ENCODE peak calls at places on chromosomes 5 and 9, in five cellular contexts. S is SK-N-SH, D is OCI-LY7, T is GM23338, X is astrocyte. F is an unnamed sample.

GRCh38 chr5:172274951-172275753 is 8.4 kb downstream of the UBTD2 start:
- DNase-seq in S (no peak), D (no peak), T (no peak), X (peak; percentile 17), F (no peak)

GRCh38 chr9:138066049-138066448 is 188.5 kb downstream of the CACNA1B start:
- DNase-seq in S (no peak), D (no peak), T (peak; percentile 73), X (no peak), F (no peak)

GRCh38 chr5:102670224-102670836 is 84.8 kb upstream of the PAM start:
- DNase-seq in S (peak; percentile 76), D (no peak), T (peak; percentile 77), X (no peak), F (no peak)

GRCh38 chr9:20188616-20189212 is 399.9 kb upstream of the SLC24A2 start:
- DNase-seq in S (no peak), D (no peak), T (no peak), X (no peak), F (no peak)

GRCh38 chr5:154444559-154445421 is 1.0 kb upstream of the SAP30L start:
- DNase-seq in S (peak; percentile 57), D (peak; percentile 28), T (peak; percentile 60), X (no peak), F (no peak)

GRCh38 chr5:68646142-68646541 is 430.6 kb downstream of the PIK3R1 start:
- DNase-seq in S (no peak), D (no peak), T (no peak), X (peak; percentile 7), F (no peak)

GRCh38 chr5:143262393-143263174 is 140.9 kb downstream of the NR3C1 start:
- DNase-seq in S (no peak), D (no peak), T (no peak), X (peak; percentile 88), F (no peak)

GRCh38 chr5:1295650-1296037 is 776 bp upstream of the TERT start:
- DNase-seq in S (no peak), D (no peak), T (no peak), X (no peak), F (no peak)

GRCh38 chr9:127950513-127951210 is 13.0 kb upstream of the DPM2 start:
- DNase-seq in S (no peak), D (no peak), T (no peak), X (no peak), F (no peak)

GRCh38 chr5:62931081-62931480 is 352.5 kb downstream of the LRRC70 start:
- DNase-seq in S (no peak), D (no peak), T (no peak), X (no peak), F (no peak)

GRCh38 chr5:93092349-93093105 is 488.5 kb downstream of the NR2F1-AS1 start:
- DNase-seq in S (no peak), D (no peak), T (no peak), X (peak; percentile 49), F (no peak)

GRCh38 chr5:3220201-3220600 is 375.4 kb upstream of the IRX1 start:
- DNase-seq in S (no peak), D (no peak), T (no peak), X (no peak), F (no peak)

GRCh38 chr9:134418986-134419683 is 92.9 kb downstream of the RXRA start:
- DNase-seq in S (no peak), D (no peak), T (no peak), X (no peak), F (no peak)

GRCh38 chr5:164651544-164651943 is 1146.1 kb downstream of the MAT2B start:
- DNase-seq in S (no peak), D (no peak), T (no peak), X (no peak), F (no peak)

GRCh38 chr5:138709216-138709615 is 44.0 kb upstream of the CTNNA1 start:
- DNase-seq in S (no peak), D (no peak), T (peak; percentile 49), X (no peak), F (no peak)

GRCh38 chr5:78335976-78336375 is 24.4 kb upstream of the SCAMP1 start:
- DNase-seq in S (peak; percentile 42), D (no peak), T (no peak), X (no peak), F (no peak)

GRCh38 chr5:89268460-89268859 is 385.5 kb upstream of the MEF2C start:
- DNase-seq in S (no peak), D (no peak), T (no peak), X (no peak), F (no peak)

GRCh38 chr5:169226904-169227303 is 74.0 kb downstream of the SLIT3 start:
- DNase-seq in S (peak; percentile 26), D (no peak), T (peak; percentile 64), X (no peak), F (no peak)

GRCh38 chr5:179858241-179858585 is 404 bp downstream of the MRNIP start:
- DNase-seq in S (peak; percentile 72), D (peak; percentile 72), T (peak; percentile 67), X (peak; percentile 9), F (no peak)

GRCh38 chr5:110441035-110441434 is 285.4 kb downstream of the TMEM232 start:
- DNase-seq in S (peak; percentile 17), D (peak; percentile 2), T (peak; percentile 85), X (peak; percentile 18), F (peak; percentile 2)
- H2AFZ ChIP-seq in S (no peak overlapping the region), D (no peak overlapping the region), T (no peak overlapping the region), X (no peak overlapping the region), F (no peak overlapping the region)

DNA sequence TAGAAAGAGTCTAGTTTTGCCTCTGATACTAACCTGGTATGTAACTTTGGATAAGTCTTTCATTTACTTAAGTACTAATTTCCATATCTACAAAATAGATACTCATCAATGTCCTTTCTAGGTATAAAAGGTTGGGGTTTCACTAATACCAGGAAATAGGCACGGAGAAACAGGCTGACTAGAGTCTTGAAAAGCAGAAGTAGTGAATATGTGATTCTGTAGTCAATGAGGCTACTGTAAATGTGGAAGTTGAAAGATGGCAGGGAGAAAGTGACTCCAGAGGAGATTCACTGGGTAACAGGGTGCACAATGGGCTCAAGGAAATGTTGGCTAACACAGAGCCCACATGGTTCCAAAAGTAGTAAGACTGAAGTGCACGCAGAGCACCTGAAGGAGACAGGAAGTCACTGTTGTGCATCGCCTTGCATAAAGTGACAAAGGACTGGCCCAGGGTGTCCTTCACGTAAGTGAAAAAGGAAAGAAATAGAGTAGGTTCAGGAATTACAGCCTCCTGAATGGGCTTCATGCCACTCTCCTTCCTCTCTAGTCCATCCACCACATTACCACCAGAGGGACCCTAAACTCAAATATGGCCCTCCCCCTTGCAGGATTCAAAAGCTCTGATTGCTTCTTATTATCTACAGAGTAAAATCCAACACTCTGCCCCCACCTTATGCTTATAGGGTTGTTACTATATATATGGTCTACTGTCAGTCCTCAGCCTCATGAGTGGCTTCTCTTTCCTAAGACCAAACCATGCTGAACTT is 288.0 kb upstream of the SMARCA2 start:
- DNase-seq in S (peak; percentile 16), D (no peak), T (peak; percentile 78), X (no peak), F (no peak)
- TF ChIP-seq CTCF in S (no peak), D (peak; percentile 38), T (peak; percentile 68), X (no peak), F (no peak)

GRCh38 chr9:114657705-114658104 is at the start of gene TEX53:
- DNase-seq in S (no peak), D (no peak), T (no peak), X (no peak), F (no peak)

GRCh38 chr9:114664181-114664580 is 6.6 kb upstream of the TEX53 start:
- DNase-seq in S (no peak), D (no peak), T (no peak), X (no peak), F (no peak)

GRCh38 chr9:114666441-114666840 is 8.8 kb upstream of the TEX53 start:
- DNase-seq in S (no peak), D (no peak), T (no peak), X (no peak), F (no peak)

GRCh38 chr9:114666841-114667240 is 9.2 kb upstream of the TEX53 start:
- DNase-seq in S (no peak), D (no peak), T (no peak), X (no peak), F (no peak)

DNA sequence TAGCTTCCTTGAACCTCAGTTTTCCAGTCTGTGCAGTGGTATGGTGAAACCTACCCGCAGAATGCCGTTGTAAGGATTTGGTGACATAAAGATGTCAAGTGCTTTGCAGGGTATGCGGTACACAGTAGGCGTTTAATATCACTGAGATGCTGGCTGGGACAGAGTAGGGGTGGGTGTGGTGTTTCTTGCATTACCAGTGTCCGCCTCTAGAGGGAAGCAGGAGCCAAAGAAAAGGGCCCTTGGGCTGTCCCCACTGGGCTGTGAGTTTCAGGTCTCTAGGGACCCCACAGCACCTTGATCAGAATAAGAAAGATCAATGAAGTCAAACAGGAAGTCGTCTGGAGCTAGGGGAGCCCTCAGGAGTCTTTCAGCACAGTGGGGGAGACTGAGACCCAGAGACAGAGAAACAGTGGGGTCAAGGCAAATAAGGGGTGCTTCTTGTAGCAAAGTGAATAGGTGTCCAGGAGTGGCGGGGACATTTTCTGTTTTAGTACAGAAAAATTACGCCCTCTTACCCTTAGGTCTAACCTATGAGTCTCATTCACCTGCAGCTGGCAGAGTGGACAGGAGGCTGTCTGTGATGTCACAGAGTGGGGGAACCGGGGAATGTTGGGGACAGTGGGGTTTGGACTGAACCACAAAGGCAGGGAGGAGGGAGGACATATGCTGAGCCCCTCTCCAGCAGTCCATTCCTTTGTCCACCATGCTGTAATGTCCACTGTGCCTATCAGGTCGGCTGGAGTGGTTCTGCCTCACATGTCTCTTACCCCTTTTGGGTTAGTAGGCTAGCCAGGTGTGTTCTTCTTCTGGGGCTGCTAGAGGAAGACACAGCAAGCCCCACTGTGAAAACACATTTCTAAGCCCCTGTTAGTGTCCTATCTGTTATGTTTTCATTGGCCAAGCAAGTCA is 4.7 kb upstream of the TEX53 start:
- DNase-seq in S (peak; percentile 77), D (peak; percentile 62), T (peak; percentile 89), X (no peak), F (no peak)
- H2AFZ ChIP-seq in S (no peak overlapping the region), D (no peak overlapping the region), T (peak overlapping the region; percentile 94), X (no peak overlapping the region), F (no peak overlapping the region)

GRCh38 chr9:100700689-100701318 is 122.9 kb downstream of the CAVIN4 start:
- DNase-seq in S (peak; percentile 23), D (peak; percentile 27), T (peak; percentile 85), X (no peak), F (no peak)
- TF ChIP-seq CTCF in S (peak; percentile 64), D (peak; percentile 85), T (peak; percentile 96), X (peak; percentile 8), F (peak; percentile 46)

F was measured in keratinocyte.